ENCODE peak calls at places on chromosomes 12 and 14, in eight cellular contexts. L is activated CD8-positive, alpha-beta T cell treated with anti-CD3 and anti-CD28 coated beads for 36 hours; Z is left ventricle myocardium inferior; R is AG10803; V is gastrocnemius medialis; A is HFFc6; P is progenitor cell of endocrine pancreas; H is fibroblast of pulmonary artery. I is an unnamed sample.

GRCh38 chr14:70822706-70823185 is 13.4 kb upstream of the MAP3K9 start:
- DNase-seq in P (peak), Z (peak), H (peak), V (no peak), A (no peak), R (peak), L (no peak), I (no peak)

GRCh38 chr12:102371177-102371576 is 109.2 kb downstream of the IGF1 start:
- DNase-seq in R (no peak), P (no peak), L (peak), Z (no peak), V (no peak), A (no peak), H (no peak), I (no peak)

GRCh38 chr12:39145175-39145999 is 240.0 kb upstream of the CPNE8 start:
- DNase-seq in Z (peak), P (peak), L (peak), R (peak), V (no peak), H (peak), A (no peak), I (no peak)

GRCh38 chr14:104216457-104216856 is 78.1 kb downstream of the KIF26A start:
- DNase-seq in H (no peak), L (no peak), V (no peak), Z (peak), R (no peak), A (no peak), P (no peak), I (no peak)

GRCh38 chr12:111426341-111427185 is 20.8 kb downstream of the SH2B3 start:
- DNase-seq in H (peak), A (peak), P (no peak), Z (no peak), R (no peak), V (no peak), L (peak), I (no peak)

GRCh38 chr12:6539276-6540134 is 5.2 kb downstream of the GAPDH start:
- DNase-seq in A (no peak), Z (peak), V (peak), L (peak), H (no peak), P (no peak), R (no peak), I (no peak)

GRCh38 chr14:37571391-37571790 is 23.7 kb downstream of the FOXA1 start:
- DNase-seq in Z (no peak), R (no peak), A (no peak), P (no peak), H (no peak), V (no peak), L (no peak), I (no peak)

GRCh38 chr12:131045705-131046460 is 92.2 kb downstream of the ADGRD1 start:
- DNase-seq in R (no peak), L (no peak), A (no peak), V (no peak), P (no peak), Z (no peak), H (no peak), I (no peak)

GRCh38 chr12:70948236-70948975 is 27.9 kb upstream of the PTPRR start:
- DNase-seq in H (no peak), A (no peak), Z (no peak), R (no peak), V (no peak), L (no peak), P (no peak), I (no peak)

GRCh38 chr14:91249841-91250616 is 5.5 kb upstream of the GPR68 start:
- DNase-seq in Z (no peak), V (no peak), A (peak), H (no peak), P (no peak), L (peak), R (peak), I (no peak)

GRCh38 chr14:68888025-68888850 is 90.9 kb downstream of the ACTN1 start:
- DNase-seq in V (no peak), H (peak), R (no peak), A (no peak), Z (peak), P (no peak), L (no peak), I (no peak)

GRCh38 chr14:74531467-74531866 is 37.9 kb downstream of the ISCA2 start:
- DNase-seq in H (peak), A (peak), Z (peak), P (no peak), L (peak), V (no peak), R (peak), I (no peak)

GRCh38 chr12:46154221-46154975 is 114.4 kb downstream of the SLC38A1 start:
- DNase-seq in L (no peak), A (peak), H (peak), P (no peak), R (peak), Z (no peak), V (no peak), I (no peak)

GRCh38 chr12:89474615-89475014 is 50.0 kb downstream of the GALNT4 start:
- DNase-seq in R (peak), L (no peak), V (no peak), A (no peak), Z (no peak), P (no peak), H (no peak), I (no peak)

GRCh38 chr14:36781897-36782296 is 120.2 kb downstream of the PAX9 start:
- DNase-seq in L (no peak), R (no peak), V (no peak), Z (no peak), P (no peak), A (no peak), H (no peak), I (no peak)

GRCh38 chr12:55899035-55899434 is 28.7 kb downstream of the PYM1 start:
- DNase-seq in H (peak), R (peak), Z (no peak), L (peak), V (no peak), P (no peak), A (peak), I (no peak)

GRCh38 chr12:116160196-116160595 is 117.3 kb downstream of the MED13L start:
- DNase-seq in A (peak), R (peak), H (no peak), Z (no peak), L (no peak), P (no peak), V (peak), I (no peak)

GRCh38 chr12:51980809-51981127 is 26.0 kb upstream of the TAMALIN start:
- DNase-seq in Z (no peak), V (no peak), L (no peak), R (no peak), P (no peak), H (no peak), A (no peak), I (no peak)

GRCh38 chr12:109820921-109821381 is 12.2 kb downstream of the TRPV4 start:
- DNase-seq in H (no peak), A (no peak), V (no peak), L (no peak), P (no peak), Z (no peak), R (no peak), I (peak)

GRCh38 chr12:21989819-21990412 is 48.7 kb upstream of the ABCC9 start:
- DNase-seq in L (no peak), H (peak), P (no peak), A (peak), Z (no peak), V (no peak), R (peak), I (no peak)

GRCh38 chr14:39568809-39569538 is 136.7 kb upstream of the FBXO33 start:
- DNase-seq in P (no peak), L (no peak), H (no peak), R (no peak), Z (no peak), A (no peak), V (no peak), I (no peak)

GRCh38 chr14:32761381-32761968 is 177.2 kb upstream of the NPAS3 start:
- DNase-seq in Z (no peak), A (peak), H (peak), P (no peak), L (no peak), R (peak), V (no peak), I (no peak)

GRCh38 chr14:80850197-80850814 is 91.2 kb downstream of the CEP128 start:
- DNase-seq in L (no peak), R (peak), H (peak), Z (no peak), V (no peak), P (no peak), A (peak), I (no peak)

GRCh38 chr12:75784591-75784990 is 247.0 kb downstream of the PHLDA1 start:
- DNase-seq in A (peak), V (peak), Z (peak), R (no peak), L (peak), P (no peak), H (peak), I (peak)

GRCh38 chr12:92035477-92035876 is 110.2 kb downstream of the BTG1 start:
- DNase-seq in P (no peak), V (no peak), L (no peak), R (no peak), H (no peak), Z (no peak), A (no peak), I (no peak)

GRCh38 chr14:25116607-25117006 is 66.7 kb upstream of the STXBP6 start:
- DNase-seq in V (no peak), H (no peak), Z (no peak), P (no peak), L (no peak), A (peak), R (peak), I (no peak)

GRCh38 chr14:103542545-103543088 is 13.6 kb downstream of the TRMT61A start:
- DNase-seq in H (no peak), V (no peak), A (no peak), Z (peak), L (no peak), R (no peak), P (peak), I (no peak)

GRCh38 chr14:33634631-33635030 is 316.2 kb downstream of the EGLN3 start:
- DNase-seq in Z (no peak), H (no peak), A (peak), R (peak), V (no peak), P (no peak), L (no peak), I (no peak)

GRCh38 chr12:79121486-79121885 is 256.9 kb downstream of the SYT1 start:
- DNase-seq in V (no peak), R (no peak), A (no peak), P (no peak), L (no peak), Z (no peak), H (peak), I (no peak)

GRCh38 chr14:90839024-90839888 is 23.0 kb upstream of the TTC7B start:
- DNase-seq in A (peak), P (no peak), Z (peak), V (peak), L (no peak), R (peak), H (peak), I (peak)

DNA sequence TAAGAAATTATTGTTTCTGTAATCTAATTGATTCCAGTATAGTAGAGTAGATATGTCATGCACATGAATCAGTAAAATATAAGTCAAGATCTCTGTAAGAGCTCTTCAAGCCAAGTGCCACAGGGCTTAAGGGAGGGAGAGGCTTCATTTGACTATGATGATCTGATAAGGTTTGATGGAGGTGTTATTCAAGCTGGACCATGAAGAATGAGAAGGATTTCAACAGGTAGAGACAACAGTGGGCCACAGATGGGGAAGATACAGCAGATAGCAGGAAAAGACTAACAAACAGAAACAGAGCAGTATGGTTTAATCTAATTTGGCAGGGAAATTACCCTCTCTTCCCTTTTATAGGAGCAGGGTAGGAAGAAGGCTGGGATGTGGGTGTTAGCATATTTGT is 40.6 kb upstream of the FKBP4 start:
- DNase-seq in H (no peak), L (no peak), Z (no peak), R (no peak), A (no peak), P (no peak), V (no peak), I (no peak)
- TF ChIP-seq CTCF in H (no peak), L (no peak), Z (no peak), R (no peak), A (no peak), P (no peak), V (no peak), I (no peak)

GRCh38 chr14:93201155-93201704 is 5.6 kb downstream of the GON7 start:
- DNase-seq in V (no peak), R (no peak), P (no peak), H (no peak), Z (no peak), L (no peak), A (no peak), I (no peak)

GRCh38 chr14:93207468-93208308 is 632 bp downstream of the UBR7 start:
- DNase-seq in P (peak), A (peak), Z (peak), V (peak), L (peak), H (peak), R (peak), I (no peak)

GRCh38 chr14:93212432-93212831 is 5.4 kb downstream of the UBR7 start:
- DNase-seq in R (no peak), P (no peak), H (no peak), A (no peak), V (no peak), Z (no peak), L (no peak), I (no peak)

GRCh38 chr14:93206793-93207467 is at the start of the genes GON7 and UBR7:
- DNase-seq in Z (peak), P (peak), A (peak), V (peak), L (peak), H (peak), R (peak), I (peak)
- TF ChIP-seq CTCF in Z (peak), P (no peak), A (peak), V (peak), L (no peak), H (peak), R (peak), I (no peak)

DNA sequence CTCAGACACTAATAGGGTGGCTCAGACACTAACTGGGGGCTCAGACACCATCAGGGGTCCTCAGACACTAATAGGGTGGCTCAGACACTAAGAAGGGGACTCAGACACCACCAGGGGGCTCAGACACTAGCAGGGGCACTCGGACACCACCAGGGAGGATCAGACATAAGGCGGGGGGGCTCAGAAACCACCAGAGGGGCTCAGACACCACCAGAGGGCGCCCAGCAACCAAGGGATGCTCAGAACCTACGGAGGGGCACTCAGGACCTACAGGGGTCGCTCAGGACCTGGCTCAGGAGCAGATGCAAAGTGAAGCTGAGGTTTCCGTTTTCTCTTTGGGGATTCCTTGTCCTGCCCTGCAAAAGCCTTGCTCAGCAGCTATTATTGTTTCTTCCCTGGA is 448.5 kb downstream of the TMEM121 start:
- DNase-seq in V (no peak), H (no peak), P (no peak), R (no peak), L (peak), A (no peak), Z (no peak), I (no peak)
- TF ChIP-seq CTCF in V (no peak), H (no peak), P (no peak), R (no peak), L (peak), A (peak), Z (no peak), I (no peak)

GRCh38 chr12:80472912-80473500 is 29.0 kb downstream of the PTPRQ start:
- DNase-seq in A (peak), H (peak), L (peak), P (no peak), Z (no peak), V (no peak), R (peak), I (no peak)
- TF ChIP-seq CTCF in A (peak), H (peak), L (no peak), P (peak), Z (peak), V (peak), R (peak), I (no peak)

I was measured in lower leg skin.